ENCODE peak calls at places on chromosome X, in four cellular contexts. One of them, this sample, is unnamed.

GRCh38 chrX:49876750-49877149 is 2.5 kb upstream of the USP27X start:
- DNase-seq in heart left ventricle: no peak
- DNase-seq in neural progenitor cell: peak
- DNase-seq in nephron progenitor cell: no peak
- DNase-seq in this sample: no peak

GRCh38 chrX:123475068-123475724 is 257.7 kb downstream of the THOC2 start:
- DNase-seq in nephron progenitor cell: no peak
- DNase-seq in heart left ventricle: no peak
- DNase-seq in neural progenitor cell: no peak
- DNase-seq in this sample: no peak

GRCh38 chrX:110987292-110987691 is 108.7 kb upstream of the PAK3 start:
- DNase-seq in neural progenitor cell: no peak
- DNase-seq in heart left ventricle: no peak
- DNase-seq in nephron progenitor cell: no peak
- DNase-seq in this sample: no peak

GRCh38 chrX:17496407-17496806 is 121.4 kb downstream of the NHS start:
- DNase-seq in heart left ventricle: no peak
- DNase-seq in neural progenitor cell: no peak
- DNase-seq in nephron progenitor cell: no peak
- DNase-seq in this sample: no peak

GRCh38 chrX:7132335-7133035 is 15.0 kb upstream of the STS start:
- DNase-seq in heart left ventricle: no peak
- DNase-seq in nephron progenitor cell: peak
- DNase-seq in neural progenitor cell: peak
- DNase-seq in this sample: no peak

GRCh38 chrX:40683245-40683644 is 35.9 kb upstream of the CXorf38 start:
- DNase-seq in heart left ventricle: no peak
- DNase-seq in nephron progenitor cell: no peak
- DNase-seq in neural progenitor cell: no peak
- DNase-seq in this sample: no peak

GRCh38 chrX:120672389-120672788 is 42.5 kb upstream of the C1GALT1C1 start:
- DNase-seq in nephron progenitor cell: no peak
- DNase-seq in heart left ventricle: no peak
- DNase-seq in neural progenitor cell: no peak
- DNase-seq in this sample: peak

GRCh38 chrX:47351706-47352105 is 18.7 kb upstream of the ZNF157 start:
- DNase-seq in nephron progenitor cell: no peak
- DNase-seq in neural progenitor cell: no peak
- DNase-seq in heart left ventricle: no peak
- DNase-seq in this sample: no peak

GRCh38 chrX:141467442-141467841 is 117.1 kb downstream of the SPANXA1 start:
- DNase-seq in neural progenitor cell: peak
- DNase-seq in nephron progenitor cell: no peak
- DNase-seq in heart left ventricle: no peak
- DNase-seq in this sample: no peak
- TF ChIP-seq CTCF in neural progenitor cell: peak
- TF ChIP-seq CTCF in nephron progenitor cell: peak
- TF ChIP-seq CTCF in heart left ventricle: no peak
- TF ChIP-seq CTCF in this sample: no peak

GRCh38 chrX:68490644-68491043 is 8.2 kb upstream of the YIPF6 start:
- DNase-seq in nephron progenitor cell: no peak
- DNase-seq in neural progenitor cell: peak
- DNase-seq in heart left ventricle: no peak
- DNase-seq in this sample: no peak
- TF ChIP-seq CTCF in nephron progenitor cell: peak
- TF ChIP-seq CTCF in neural progenitor cell: peak
- TF ChIP-seq CTCF in heart left ventricle: no peak
- TF ChIP-seq CTCF in this sample: peak

GRCh38 chrX:134760671-134761070 is 102.4 kb upstream of the PLAC1 start:
- DNase-seq in nephron progenitor cell: no peak
- DNase-seq in heart left ventricle: no peak
- DNase-seq in neural progenitor cell: no peak
- DNase-seq in this sample: no peak

GRCh38 chrX:134758652-134759051 is 100.4 kb upstream of the PLAC1 start:
- DNase-seq in nephron progenitor cell: no peak
- DNase-seq in heart left ventricle: no peak
- DNase-seq in neural progenitor cell: no peak
- DNase-seq in this sample: no peak

GRCh38 chrX:134761788-134762187 is 103.5 kb upstream of the PLAC1 start:
- DNase-seq in nephron progenitor cell: no peak
- DNase-seq in neural progenitor cell: no peak
- DNase-seq in heart left ventricle: no peak
- DNase-seq in this sample: no peak

DNA sequence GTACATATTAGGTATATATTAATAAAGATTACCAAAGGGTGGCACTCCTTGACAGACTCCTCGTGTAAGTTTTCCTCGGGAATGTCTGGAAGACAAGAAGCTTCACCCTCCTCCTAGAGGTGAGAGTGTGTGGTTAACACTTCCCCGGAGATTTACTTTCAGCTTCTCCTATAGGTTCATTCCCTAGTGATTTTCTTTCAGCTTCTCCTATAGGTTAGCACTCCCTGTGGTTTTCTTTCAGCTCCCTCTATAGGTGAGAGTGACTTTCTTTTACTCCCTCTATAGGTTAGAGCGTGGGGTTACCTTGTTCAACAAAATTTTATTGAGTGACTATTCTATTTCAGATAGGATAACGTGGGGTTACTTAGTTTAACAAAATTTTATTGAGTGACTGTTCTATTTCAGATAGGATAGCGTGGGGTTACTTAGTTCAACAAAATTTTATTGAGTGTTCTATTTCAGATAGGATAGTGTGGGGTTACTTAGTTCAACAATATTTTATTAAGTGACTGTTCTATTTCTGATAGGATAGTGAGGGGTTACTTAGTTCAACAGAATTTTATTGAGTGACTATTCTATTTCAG is 106.0 kb upstream of the PLAC1 start:
- DNase-seq in neural progenitor cell: peak
- DNase-seq in heart left ventricle: no peak
- DNase-seq in nephron progenitor cell: no peak
- DNase-seq in this sample: no peak
- TF ChIP-seq CTCF in neural progenitor cell: peak
- TF ChIP-seq CTCF in heart left ventricle: no peak
- TF ChIP-seq CTCF in nephron progenitor cell: no peak
- TF ChIP-seq CTCF in this sample: no peak

GRCh38 chrX:21711126-21711847 is 46.6 kb downstream of the SMPX start:
- DNase-seq in nephron progenitor cell: no peak
- DNase-seq in neural progenitor cell: no peak
- DNase-seq in heart left ventricle: no peak
- DNase-seq in this sample: peak

GRCh38 chrX:21711848-21712197 is 46.1 kb downstream of the SMPX start:
- DNase-seq in neural progenitor cell: no peak
- DNase-seq in heart left ventricle: no peak
- DNase-seq in nephron progenitor cell: no peak
- DNase-seq in this sample: no peak

GRCh38 chrX:21705215-21705614 is 47.1 kb upstream of the KLHL34 start:
- DNase-seq in heart left ventricle: no peak
- DNase-seq in nephron progenitor cell: no peak
- DNase-seq in neural progenitor cell: no peak
- DNase-seq in this sample: no peak

GRCh38 chrX:21702725-21703228 is 44.6 kb upstream of the KLHL34 start:
- DNase-seq in neural progenitor cell: no peak
- DNase-seq in heart left ventricle: no peak
- DNase-seq in nephron progenitor cell: no peak
- DNase-seq in this sample: no peak

DNA sequence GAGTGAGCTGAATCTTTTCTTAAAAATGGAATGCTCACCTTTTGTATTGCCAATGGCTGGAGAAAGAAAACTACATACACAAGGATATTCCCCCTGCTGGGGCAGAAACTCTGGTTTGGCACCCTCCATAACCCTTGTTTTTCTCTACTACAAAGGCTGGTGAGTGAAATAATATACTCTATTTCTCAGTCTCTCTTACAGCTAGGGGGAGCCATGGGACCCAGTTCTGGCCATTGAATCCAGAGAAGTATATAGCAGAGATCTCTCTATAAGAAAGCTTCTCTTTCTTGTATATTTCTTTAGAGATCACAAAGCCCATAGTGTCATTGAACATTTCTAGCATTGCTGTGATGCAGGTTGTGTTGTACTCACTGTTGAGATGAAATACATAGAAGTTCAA is 49.8 kb downstream of the SMPX start:
- DNase-seq in heart left ventricle: no peak
- DNase-seq in neural progenitor cell: no peak
- DNase-seq in nephron progenitor cell: no peak
- DNase-seq in this sample: no peak
- TF ChIP-seq CTCF in heart left ventricle: peak
- TF ChIP-seq CTCF in neural progenitor cell: peak
- TF ChIP-seq CTCF in nephron progenitor cell: no peak
- TF ChIP-seq CTCF in this sample: no peak

GRCh38 chrX:9873952-9874351 is 87.7 kb downstream of the SHROOM2 start:
- DNase-seq in nephron progenitor cell: no peak
- DNase-seq in neural progenitor cell: peak
- DNase-seq in heart left ventricle: no peak
- DNase-seq in this sample: no peak
- TF ChIP-seq CTCF in nephron progenitor cell: peak
- TF ChIP-seq CTCF in neural progenitor cell: peak
- TF ChIP-seq CTCF in heart left ventricle: peak
- TF ChIP-seq CTCF in this sample: peak

DNA sequence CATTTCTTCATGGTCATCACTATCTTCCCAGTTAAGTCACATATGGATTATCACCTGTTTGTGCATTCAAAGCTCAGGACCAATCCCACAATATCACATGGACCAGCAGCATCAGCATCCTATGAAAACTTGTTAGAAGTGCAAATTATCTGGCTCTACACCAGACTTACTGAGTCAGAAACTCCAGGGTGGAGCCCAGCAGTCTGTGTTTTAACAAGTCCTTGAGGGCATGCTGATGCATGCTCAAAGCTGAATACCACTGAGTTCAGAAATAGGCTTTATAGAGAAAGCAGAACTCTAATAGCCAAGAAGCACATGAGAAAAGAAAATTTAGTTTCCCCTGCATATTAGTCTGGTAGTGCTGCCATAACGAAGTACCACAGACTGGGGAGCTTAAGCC is 62.4 kb upstream of the GABRQ start:
- DNase-seq in neural progenitor cell: no peak
- DNase-seq in nephron progenitor cell: no peak
- DNase-seq in heart left ventricle: no peak
- DNase-seq in this sample: no peak
- TF ChIP-seq CTCF in neural progenitor cell: no peak
- TF ChIP-seq CTCF in nephron progenitor cell: no peak
- TF ChIP-seq CTCF in heart left ventricle: no peak
- TF ChIP-seq CTCF in this sample: no peak

GRCh38 chrX:119094819-119095218 is 22.0 kb downstream of the CT47C1 start:
- DNase-seq in nephron progenitor cell: no peak
- DNase-seq in heart left ventricle: no peak
- DNase-seq in neural progenitor cell: no peak
- DNase-seq in this sample: no peak
- TF ChIP-seq CTCF in nephron progenitor cell: no peak
- TF ChIP-seq CTCF in heart left ventricle: no peak
- TF ChIP-seq CTCF in neural progenitor cell: no peak
- TF ChIP-seq CTCF in this sample: no peak

DNA sequence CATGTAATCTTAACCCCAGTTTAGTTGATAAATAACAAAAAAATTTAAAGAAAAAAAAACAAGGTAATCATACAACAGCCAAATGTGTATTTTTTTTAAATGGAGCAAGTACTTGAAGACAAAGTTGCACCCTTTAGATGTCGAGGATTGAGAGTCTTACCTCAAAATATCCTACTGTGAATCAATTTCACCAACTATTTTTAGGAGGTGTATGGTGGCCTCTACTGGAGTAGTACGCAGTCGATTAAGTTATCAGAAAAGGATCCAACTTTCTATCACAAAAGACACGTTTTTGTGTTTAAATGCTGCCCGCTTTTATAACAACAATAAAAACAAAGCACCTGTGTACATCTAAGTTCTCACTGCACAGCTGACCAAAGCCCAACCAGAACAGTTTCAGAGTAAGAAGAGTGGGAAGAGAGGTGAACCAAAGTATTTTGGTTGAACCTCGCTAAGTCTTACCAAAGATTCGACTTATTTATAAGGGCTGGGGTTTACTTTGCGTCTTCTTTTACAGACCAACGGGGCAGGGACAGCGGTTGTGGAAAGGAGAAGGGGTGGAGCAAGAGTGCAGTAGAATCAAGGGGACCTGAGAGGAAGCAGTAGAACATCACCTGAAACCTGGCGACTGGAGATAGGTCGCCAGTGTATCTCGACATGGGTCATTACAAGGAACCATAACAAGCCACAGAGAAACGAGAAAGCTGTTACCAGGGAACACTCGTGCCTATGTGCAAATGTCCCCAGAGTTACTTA is 1.2 kb downstream of the RPS6KA6 start:
- DNase-seq in neural progenitor cell: no peak
- DNase-seq in heart left ventricle: no peak
- DNase-seq in nephron progenitor cell: peak
- DNase-seq in this sample: no peak
- TF ChIP-seq CTCF in neural progenitor cell: no peak
- TF ChIP-seq CTCF in heart left ventricle: no peak
- TF ChIP-seq CTCF in nephron progenitor cell: no peak
- TF ChIP-seq CTCF in this sample: no peak

GRCh38 chrX:104988038-104988437 is 232.5 kb downstream of the TEX13A start:
- DNase-seq in nephron progenitor cell: no peak
- DNase-seq in neural progenitor cell: no peak
- DNase-seq in heart left ventricle: no peak
- DNase-seq in this sample: no peak
- TF ChIP-seq CTCF in nephron progenitor cell: no peak
- TF ChIP-seq CTCF in neural progenitor cell: no peak
- TF ChIP-seq CTCF in heart left ventricle: no peak
- TF ChIP-seq CTCF in this sample: no peak